ENCODE peak calls at places on chromosomes 3 and 15, in six cellular contexts. D is fibroblast of lung, W is psoas muscle, K is heart left ventricle, P is astrocyte of the spinal cord, R is GM23248. V is an unnamed sample.

GRCh38 chr3:126398423-126399347 is 4.0 kb downstream of the CFAP100 start:
- DNase-seq in K (no peak), R (no peak), D (no peak), W (peak), P (no peak), V (no peak)

GRCh38 chr3:57179580-57180410 is 14.6 kb upstream of the IL17RD start:
- DNase-seq in R (peak), P (no peak), D (peak), W (no peak), K (no peak), V (peak)

GRCh38 chr3:45595364-45596154 is 1.0 kb downstream of the LIMD1 start:
- DNase-seq in W (peak), K (peak), D (peak), P (no peak), R (no peak), V (no peak)

GRCh38 chr3:142279965-142280590 is 54.7 kb upstream of the GK5 start:
- DNase-seq in R (peak), P (peak), W (no peak), D (peak), K (peak), V (peak)

GRCh38 chr3:126811530-126811929 is 107.5 kb downstream of the CHCHD6 start:
- DNase-seq in D (peak), W (no peak), P (no peak), R (peak), K (no peak), V (no peak)

GRCh38 chr15:77731945-77732344 is 99.2 kb upstream of the LINGO1 start:
- DNase-seq in D (no peak), R (no peak), K (no peak), P (no peak), W (no peak), V (no peak)

GRCh38 chr3:152272771-152273242 is 4.1 kb downstream of the MBNL1 start:
- DNase-seq in R (peak), D (peak), W (no peak), K (no peak), P (peak), V (peak)

GRCh38 chr3:150830094-150830681 is 67.2 kb upstream of the SIAH2 start:
- DNase-seq in D (no peak), R (peak), W (no peak), K (no peak), P (no peak), V (peak)

GRCh38 chr15:42228036-42228435 is 19.9 kb upstream of the VPS39 start:
- DNase-seq in K (no peak), D (no peak), R (no peak), W (no peak), P (no peak), V (no peak)

GRCh38 chr3:50341996-50342732 is 1.5 kb upstream of the RASSF1 start:
- DNase-seq in W (no peak), D (no peak), P (no peak), R (no peak), K (no peak), V (no peak)

GRCh38 chr15:77836116-77836798 is 203.5 kb upstream of the LINGO1 start:
- DNase-seq in K (no peak), W (no peak), R (no peak), D (peak), P (peak), V (no peak)

GRCh38 chr3:190424478-190425439 is 24.9 kb downstream of the TMEM207 start:
- DNase-seq in R (peak), D (peak), W (peak), K (peak), P (peak), V (peak)

GRCh38 chr3:49900491-49901153 is 3.1 kb downstream of the MST1R start:
- DNase-seq in P (peak), R (peak), D (no peak), K (peak), W (peak), V (peak)

GRCh38 chr3:57966823-57967222 is 41.4 kb upstream of the FLNB start:
- DNase-seq in K (no peak), R (peak), P (no peak), W (no peak), D (peak), V (no peak)

GRCh38 chr3:151838574-151839312 is 24.8 kb downstream of the AADAC start:
- DNase-seq in P (peak), K (no peak), W (no peak), D (peak), R (peak), V (peak)

GRCh38 chr3:39435006-39435748 is 28.7 kb downstream of the RPSA start:
- DNase-seq in D (no peak), W (no peak), R (no peak), K (no peak), P (no peak), V (no peak)

GRCh38 chr3:82627733-82628132 is 866.3 kb upstream of the GBE1 start:
- DNase-seq in K (no peak), P (no peak), W (no peak), D (no peak), R (no peak), V (no peak)

GRCh38 chr3:184260571-184261269 is 633 bp downstream of the CAMK2N2 start:
- DNase-seq in R (peak), K (no peak), P (no peak), W (no peak), D (no peak), V (no peak)

GRCh38 chr3:47578119-47578630 is 490 bp downstream of the CSPG5 start:
- DNase-seq in P (no peak), D (no peak), R (peak), W (peak), K (peak), V (no peak)

GRCh38 chr15:70320077-70320830 is 222.5 kb upstream of the TLE3 start:
- DNase-seq in W (no peak), D (no peak), R (no peak), P (no peak), K (no peak), V (no peak)

GRCh38 chr3:20136231-20136630 is 49.8 kb downstream of the SGO1 start:
- DNase-seq in D (no peak), P (peak), K (no peak), W (no peak), R (peak), V (no peak)

GRCh38 chr15:89052474-89052873 is 35.8 kb upstream of the ABHD2 start:
- DNase-seq in K (no peak), R (peak), W (no peak), D (peak), P (peak), V (no peak)
- H3K4me3 ChIP-seq in K (no peak), R (peak), W (no peak), D (no peak), P (no peak), V (no peak)

GRCh38 chr3:194270627-194271458 is 80.3 kb downstream of the CPN2 start:
- DNase-seq in W (peak), R (peak), K (peak), D (peak), P (peak), V (peak)

GRCh38 chr3:194268659-194269487 is 82.3 kb downstream of the CPN2 start:
- DNase-seq in W (no peak), R (no peak), D (peak), P (no peak), K (peak), V (no peak)

GRCh38 chr3:194271459-194272035 is 79.6 kb downstream of the CPN2 start:
- DNase-seq in R (no peak), P (peak), W (no peak), D (peak), K (no peak), V (no peak)

GRCh38 chr3:194267744-194268658 is 83.1 kb downstream of the CPN2 start:
- DNase-seq in D (peak), R (no peak), K (peak), P (peak), W (peak), V (no peak)

GRCh38 chr3:194269610-194270145 is 81.5 kb downstream of the CPN2 start:
- DNase-seq in P (peak), W (peak), K (peak), D (peak), R (peak), V (no peak)
- H3K4me3 ChIP-seq in P (no peak), W (no peak), K (no peak), D (no peak), R (no peak), V (no peak)

DNA sequence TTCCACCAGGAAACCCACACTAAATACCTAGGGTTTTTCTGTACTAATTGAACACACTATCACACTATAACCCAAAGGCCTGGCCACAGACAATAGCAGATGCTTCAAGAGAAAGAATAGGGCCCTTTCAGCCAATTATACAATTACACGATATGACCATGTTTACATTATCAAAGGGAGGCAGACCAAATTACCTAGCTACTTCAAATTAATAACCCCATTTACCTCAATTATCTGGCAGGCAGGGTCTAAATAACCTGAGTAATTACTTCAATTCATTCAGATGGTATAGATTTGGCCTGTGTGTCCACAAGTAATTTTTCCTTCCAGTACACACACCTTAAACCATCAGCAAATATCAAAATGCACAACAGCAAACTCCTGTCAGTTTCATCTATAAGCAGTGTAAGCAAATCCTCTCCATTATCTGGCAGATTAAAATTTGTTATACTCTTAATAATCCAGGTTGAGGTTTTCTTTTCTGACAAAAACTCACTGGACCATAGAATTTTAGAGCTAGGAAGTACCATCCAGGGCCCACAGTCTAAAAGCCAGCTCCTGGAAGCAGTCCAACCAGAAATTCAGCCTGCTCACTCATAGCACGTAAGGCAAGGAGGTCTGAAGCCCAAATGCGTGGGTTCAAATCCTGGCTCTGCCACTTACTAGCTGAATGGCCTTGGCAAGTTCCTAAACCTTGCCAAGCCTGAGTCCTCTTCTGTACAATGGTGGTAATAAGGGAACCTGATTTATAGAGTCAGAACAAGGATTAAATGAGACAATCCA is 51.8 kb downstream of the RFTN1 start:
- DNase-seq in D (no peak), W (no peak), R (no peak), P (no peak), K (no peak), V (no peak)
- H3K4me3 ChIP-seq in D (no peak), W (no peak), R (no peak), P (no peak), K (no peak), V (no peak)

DNA sequence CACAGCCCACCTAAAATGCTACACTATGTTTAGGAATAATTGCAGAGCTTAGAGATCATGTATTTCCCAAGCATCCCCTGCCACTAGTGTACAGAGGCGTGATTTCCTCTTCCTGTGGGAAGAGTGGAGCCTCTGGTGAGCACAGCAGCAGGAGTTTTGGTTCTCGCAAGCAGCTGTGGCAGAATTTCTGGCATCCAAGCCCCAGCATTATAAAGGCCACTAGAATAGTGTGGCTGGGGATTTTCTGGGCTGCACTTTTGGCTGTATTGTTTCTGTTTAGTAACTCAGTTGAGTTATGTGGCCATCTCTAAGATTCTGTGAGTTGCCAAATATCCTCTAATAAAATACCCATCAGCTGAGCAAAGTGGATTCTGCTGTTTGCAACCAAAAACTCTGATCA is 64.7 kb downstream of the GPR176 start:
- DNase-seq in K (no peak), P (no peak), W (no peak), R (peak), D (peak), V (no peak)
- H3K4me3 ChIP-seq in K (no peak), P (no peak), W (no peak), R (no peak), D (no peak), V (no peak)

GRCh38 chr3:10996345-10997050 is 4.0 kb downstream of the SLC6A1 start:
- DNase-seq in K (no peak), P (no peak), R (no peak), W (no peak), D (no peak), V (no peak)

GRCh38 chr3:10995871-10996270 is 3.3 kb downstream of the SLC6A1 start:
- DNase-seq in R (no peak), W (no peak), P (no peak), D (no peak), K (no peak), V (no peak)

GRCh38 chr3:10999516-10999915 is 7.0 kb downstream of the SLC6A1 start:
- DNase-seq in P (no peak), D (no peak), K (no peak), W (no peak), R (no peak), V (no peak)

GRCh38 chr3:10998542-10998941 is 6.0 kb downstream of the SLC6A1 start:
- DNase-seq in W (no peak), R (no peak), K (no peak), D (no peak), P (no peak), V (no peak)

DNA sequence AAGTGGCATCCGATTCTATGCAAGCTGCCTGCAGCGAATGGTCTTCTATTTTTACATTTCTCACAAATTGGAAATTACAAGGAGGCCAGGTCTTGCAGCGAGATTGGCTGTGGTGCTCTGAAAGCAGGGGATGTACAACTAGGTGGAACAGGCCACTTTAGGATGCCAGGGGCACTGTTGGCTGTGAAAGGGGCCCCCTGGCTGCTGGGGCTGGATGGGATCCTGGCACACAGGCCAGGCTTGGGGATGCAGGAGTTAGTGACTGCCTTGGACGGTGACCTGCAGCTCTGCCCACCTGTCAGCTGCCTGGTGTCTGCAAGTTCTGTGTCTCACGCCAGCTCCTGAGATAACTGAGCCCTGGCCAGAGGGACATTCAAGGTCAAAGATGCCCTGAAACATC is 4.6 kb downstream of the SLC6A1 start:
- DNase-seq in D (no peak), P (no peak), W (no peak), K (no peak), R (no peak), V (no peak)
- H3K4me3 ChIP-seq in D (no peak), P (no peak), W (no peak), K (no peak), R (no peak), V (no peak)

GRCh38 chr3:108008106-108008505 is 82.7 kb downstream of the CD47 start:
- DNase-seq in P (no peak), W (no peak), D (no peak), K (no peak), R (peak), V (no peak)

GRCh38 chr3:108008931-108009635 is 81.7 kb downstream of the CD47 start:
- DNase-seq in D (no peak), K (no peak), W (no peak), R (peak), P (peak), V (no peak)

GRCh38 chr3:108004647-108005046 is 86.2 kb downstream of the CD47 start:
- DNase-seq in K (no peak), R (no peak), D (no peak), P (no peak), W (no peak), V (no peak)

GRCh38 chr3:108006901-108007331 is 83.9 kb downstream of the CD47 start:
- DNase-seq in P (no peak), D (no peak), K (no peak), R (peak), W (no peak), V (no peak)

DNA sequence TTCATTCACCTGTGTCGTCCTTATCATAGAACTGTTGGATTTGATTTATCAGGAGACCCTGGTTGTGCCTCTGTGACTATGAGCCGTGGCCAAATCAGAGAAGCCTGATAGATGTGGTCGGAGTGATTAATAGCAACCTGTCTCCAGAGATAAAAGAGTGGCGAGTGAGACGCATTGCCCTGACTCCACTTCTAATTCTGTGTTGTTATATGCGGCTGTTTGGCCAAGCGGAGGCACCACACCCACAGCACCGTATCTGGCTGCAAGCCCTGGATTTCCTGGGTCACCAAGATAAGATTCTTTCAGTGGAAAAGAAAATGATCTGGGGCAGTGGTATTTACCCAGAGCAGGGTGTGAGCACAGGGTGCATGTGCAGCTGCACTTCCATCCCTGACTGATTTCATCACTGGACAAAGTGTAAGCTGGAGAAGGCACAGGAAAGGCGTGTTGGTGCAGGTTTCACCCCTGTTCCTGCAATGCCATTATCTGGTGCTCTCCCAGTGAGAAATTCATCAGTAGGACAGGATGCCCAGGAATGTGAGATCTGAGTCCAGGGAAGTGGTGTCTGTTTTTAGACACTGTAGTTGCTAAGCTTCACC is 84.7 kb downstream of the CD47 start:
- DNase-seq in W (no peak), D (peak), P (no peak), K (peak), R (peak), V (peak)
- H3K4me3 ChIP-seq in W (no peak), D (no peak), P (no peak), K (no peak), R (no peak), V (no peak)

GRCh38 chr3:140954576-140954975 is 12.9 kb downstream of the SLC25A36 start:
- DNase-seq in K (no peak), W (no peak), D (no peak), R (no peak), P (no peak), V (no peak)

GRCh38 chr3:140955645-140956044 is 14.0 kb downstream of the SLC25A36 start:
- DNase-seq in P (no peak), W (no peak), K (no peak), R (no peak), D (no peak), V (no peak)

GRCh38 chr3:140950154-140950553 is 8.5 kb downstream of the SLC25A36 start:
- DNase-seq in P (no peak), W (no peak), D (no peak), R (no peak), K (no peak), V (no peak)

GRCh38 chr3:140956058-140956835 is 14.6 kb downstream of the SLC25A36 start:
- DNase-seq in P (no peak), W (no peak), D (no peak), R (no peak), K (no peak), V (no peak)

DNA sequence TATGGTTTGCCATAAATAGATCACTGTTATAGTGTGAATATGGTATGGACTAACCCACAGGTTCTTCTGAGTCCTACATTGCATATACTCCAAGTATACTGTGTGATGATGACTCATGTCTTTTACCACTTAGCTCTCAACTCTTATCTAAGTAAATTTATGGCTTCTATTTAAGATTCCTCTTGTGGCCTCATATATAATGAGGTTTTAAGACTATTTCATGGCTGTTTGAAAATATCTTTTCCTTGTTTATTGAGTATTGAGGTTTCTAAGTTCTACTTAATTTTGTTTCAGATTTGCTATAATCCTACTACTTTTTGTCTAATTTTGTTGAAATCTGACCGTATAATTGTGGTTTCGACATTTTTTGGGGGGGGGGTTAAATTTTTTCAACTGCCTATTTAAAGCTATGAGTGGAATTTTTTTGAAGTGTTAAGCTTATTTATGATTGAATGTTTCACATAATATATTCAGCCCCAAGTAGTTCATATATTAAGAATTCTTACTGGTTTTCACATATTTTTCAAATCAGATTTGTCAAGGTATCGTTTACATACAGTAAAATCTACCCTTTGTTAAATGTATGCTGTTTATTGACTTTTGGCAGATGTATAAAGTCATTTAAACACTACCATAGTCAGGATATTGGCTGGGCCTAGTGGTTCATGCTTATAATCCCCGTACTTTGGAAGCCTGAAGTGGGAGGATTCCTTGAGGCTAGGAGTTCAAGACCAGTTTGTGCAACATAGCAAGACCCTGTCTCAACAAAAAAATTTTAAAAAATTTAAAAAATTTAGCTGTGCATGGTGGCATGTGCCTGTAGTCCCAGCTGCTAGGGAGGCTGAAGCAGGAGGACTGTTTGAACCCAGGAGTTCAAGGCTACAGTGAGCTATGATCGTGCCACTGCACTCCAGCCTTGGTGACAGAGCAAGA is 11.7 kb downstream of the SLC25A36 start:
- DNase-seq in D (peak), P (peak), K (no peak), R (peak), W (no peak), V (peak)
- H3K4me3 ChIP-seq in D (no peak), P (no peak), K (no peak), R (no peak), W (no peak), V (no peak)

V was measured in epithelial cell of esophagus.